ENCODE peak calls at places on chromosomes 13 and 19, in eight cellular contexts. V, E, P, W, D, M, J and R are unnamed samples.

GRCh38 chr13:110150384-110151091 is 156.4 kb downstream of the COL4A1 start:
- DNase-seq in V (no peak), E (no peak), P (no peak), W (no peak), D (no peak), M (no peak), J (no peak), R (no peak)

GRCh38 chr19:51091895-51092873 is 9.5 kb upstream of the KLK14 start:
- DNase-seq in V (no peak), E (no peak), P (no peak), W (no peak), D (no peak), M (no peak), J (no peak), R (no peak)

GRCh38 chr19:289651-290538 is 1.3 kb downstream of the PLPP2 start:
- DNase-seq in V (no peak), E (peak), P (no peak), W (peak), D (peak), M (peak), J (no peak), R (no peak)

GRCh38 chr13:30376426-30377311 is 45.6 kb upstream of the UBE2L5 start:
- DNase-seq in V (peak), E (peak), P (no peak), W (peak), D (peak), M (peak), J (no peak), R (no peak)

GRCh38 chr19:1009043-1009975 is 9.1 kb downstream of the GRIN3B start:
- DNase-seq in V (no peak), E (no peak), P (no peak), W (no peak), D (no peak), M (no peak), J (no peak), R (no peak)

GRCh38 chr13:29901714-29902631 is 51.6 kb upstream of the UBL3 start:
- DNase-seq in V (no peak), E (no peak), P (no peak), W (peak), D (no peak), M (no peak), J (peak), R (no peak)

GRCh38 chr13:36818483-36819063 is 449 bp upstream of the RFXAP start:
- DNase-seq in V (no peak), E (no peak), P (no peak), W (no peak), D (no peak), M (no peak), J (peak), R (no peak)

GRCh38 chr13:31631071-31631470 is 108.3 kb upstream of the RXFP2 start:
- DNase-seq in V (no peak), E (no peak), P (no peak), W (no peak), D (no peak), M (no peak), J (no peak), R (no peak)

GRCh38 chr19:32824906-32825608 is 44.5 kb downstream of the SLC7A9 start:
- DNase-seq in V (no peak), E (no peak), P (no peak), W (no peak), D (no peak), M (no peak), J (no peak), R (no peak)

GRCh38 chr13:97211357-97211756 is 10.8 kb upstream of the MBNL2 start:
- DNase-seq in V (no peak), E (no peak), P (no peak), W (no peak), D (no peak), M (no peak), J (no peak), R (no peak)

GRCh38 chr19:47176627-47177090 is 46.0 kb downstream of the SAE1 start:
- DNase-seq in V (no peak), E (no peak), P (no peak), W (no peak), D (peak), M (no peak), J (no peak), R (no peak)

GRCh38 chr19:17658666-17659065 is 29.5 kb downstream of the UNC13A start:
- DNase-seq in V (no peak), E (no peak), P (peak), W (no peak), D (no peak), M (no peak), J (no peak), R (no peak)

GRCh38 chr13:44169018-44169909 is 204.4 kb upstream of the SERP2 start:
- DNase-seq in V (no peak), E (no peak), P (no peak), W (no peak), D (no peak), M (no peak), J (no peak), R (no peak)

GRCh38 chr13:80862466-80862865 is 521.5 kb upstream of the SPRY2 start:
- DNase-seq in V (no peak), E (no peak), P (no peak), W (no peak), D (no peak), M (no peak), J (no peak), R (no peak)

GRCh38 chr13:50170447-50171037 is 155.3 kb downstream of the KCNRG start:
- DNase-seq in V (no peak), E (no peak), P (no peak), W (no peak), D (no peak), M (no peak), J (peak), R (no peak)